ENCODE peak calls at places on chromosomes 2 and 18, in ten cellular contexts. V, N, P, A, G, M, Q, S, F and J are unnamed samples.
A peak's percentile ranks its signal among the peaks of the same experiment; 100 is the strongest.

GRCh38 chr18:14922965-14923565 is 175.1 kb downstream of the ANKRD30B start:
- DNase-seq in V (no peak), N (no peak), P (no peak), A (no peak), G (no peak), M (no peak), Q (no peak), S (no peak), F (no peak), J (no peak)

GRCh38 chr18:49812321-49813070 is 837 bp downstream of the ACAA2 start:
- DNase-seq in V (peak; percentile 18), N (no peak), P (peak; percentile 49), A (no peak), G (no peak), M (peak; percentile 84), Q (no peak), S (peak; percentile 45), F (no peak), J (no peak)

GRCh38 chr2:178386951-178387602 is 63.9 kb downstream of the PRKRA start:
- DNase-seq in V (no peak), N (no peak), P (no peak), A (no peak), G (no peak), M (no peak), Q (no peak), S (no peak), F (no peak), J (no peak)

GRCh38 chr2:143347303-143347702 is 218.1 kb downstream of the ARHGAP15 start:
- DNase-seq in V (no peak), N (no peak), P (no peak), A (no peak), G (no peak), M (no peak), Q (no peak), S (no peak), F (no peak), J (no peak)

GRCh38 chr2:232345251-232345650 is 33.3 kb upstream of the ALPP start:
- DNase-seq in V (no peak), N (no peak), P (no peak), A (no peak), G (no peak), M (no peak), Q (no peak), S (no peak), F (no peak), J (no peak)

GRCh38 chr2:66700181-66700686 is 265.3 kb downstream of the MEIS1 start:
- DNase-seq in V (no peak), N (no peak), P (no peak), A (no peak), G (no peak), M (no peak), Q (peak; percentile 2), S (no peak), F (no peak), J (peak; percentile 28)

GRCh38 chr18:79511271-79511670 is 115.5 kb downstream of the NFATC1 start:
- DNase-seq in V (no peak), N (no peak), P (no peak), A (peak; percentile 1), G (no peak), M (no peak), Q (no peak), S (no peak), F (no peak), J (no peak)

GRCh38 chr2:17788773-17789172 is 27.5 kb upstream of the MSGN1 start:
- DNase-seq in V (no peak), N (no peak), P (no peak), A (no peak), G (no peak), M (no peak), Q (no peak), S (no peak), F (no peak), J (no peak)

GRCh38 chr2:137981112-137981679 is 16.9 kb downstream of the HNMT start:
- DNase-seq in V (no peak), N (no peak), P (no peak), A (no peak), G (no peak), M (no peak), Q (no peak), S (no peak), F (no peak), J (no peak)

GRCh38 chr2:46769809-46770208 is 145.8 kb downstream of the MCFD2 start:
- DNase-seq in V (no peak), N (no peak), P (no peak), A (no peak), G (no peak), M (peak; percentile 15), Q (no peak), S (no peak), F (no peak), J (no peak)

GRCh38 chr2:47309952-47310800 is 92.8 kb upstream of the MSH2 start:
- DNase-seq in V (no peak), N (no peak), P (peak; percentile 72), A (no peak), G (no peak), M (no peak), Q (no peak), S (no peak), F (peak; percentile 82), J (peak; percentile 69)

GRCh38 chr2:190359896-190360376 is 16.5 kb downstream of the INPP1 start:
- DNase-seq in V (peak; percentile 41), N (peak; percentile 71), P (no peak), A (no peak), G (no peak), M (peak; percentile 77), Q (peak; percentile 70), S (peak; percentile 55), F (peak; percentile 62), J (no peak)

GRCh38 chr18:63073481-63073880 is 246.1 kb downstream of the BCL2 start:
- DNase-seq in V (no peak), N (peak; percentile 49), P (peak; percentile 45), A (no peak), G (no peak), M (no peak), Q (peak; percentile 32), S (peak; percentile 33), F (no peak), J (peak; percentile 46)

GRCh38 chr2:177474301-177474700 is 81.7 kb downstream of the AGPS start:
- DNase-seq in V (no peak), N (no peak), P (no peak), A (no peak), G (no peak), M (no peak), Q (no peak), S (no peak), F (no peak), J (no peak)

GRCh38 chr18:49362431-49362830 is 98.0 kb downstream of the DYM start:
- DNase-seq in V (no peak), N (no peak), P (no peak), A (no peak), G (no peak), M (no peak), Q (no peak), S (peak; percentile 2), F (no peak), J (no peak)

GRCh38 chr2:130951018-130951417 is 114.3 kb downstream of the ARHGEF4 start:
- DNase-seq in V (no peak), N (no peak), P (no peak), A (no peak), G (no peak), M (no peak), Q (no peak), S (no peak), F (no peak), J (no peak)

GRCh38 chr2:86332654-86333053 is 4.8 kb downstream of the REEP1 start:
- DNase-seq in V (no peak), N (no peak), P (no peak), A (no peak), G (no peak), M (no peak), Q (no peak), S (peak; percentile 7), F (no peak), J (no peak)

GRCh38 chr18:37812961-37813360 is 247.4 kb upstream of the CELF4 start:
- DNase-seq in V (no peak), N (no peak), P (no peak), A (no peak), G (no peak), M (no peak), Q (no peak), S (no peak), F (no peak), J (no peak)